ENCODE peak calls at places on chromosomes 2 and 18, in ten cellular contexts. L, T, M, Z, X, Q, A, V, K and I are unnamed samples.
A peak's percentile ranks its signal among the peaks of the same experiment; 100 is the strongest.

GRCh38 chr2:110204408-110205385 is at the start of gene NPHP1:
- DNase-seq in T (peak; percentile 44), K (peak; percentile 86), Q (peak; percentile 90), V (peak; percentile 91), Z (peak; percentile 63), A (peak; percentile 90), M (peak; percentile 96), X (peak; percentile 65), L (peak; percentile 93), I (peak; percentile 86)

GRCh38 chr2:235390108-235390815 is 103.6 kb upstream of the AGAP1 start:
- DNase-seq in A (peak; percentile 92), Q (peak; percentile 72), L (no peak), V (peak; percentile 12), K (peak; percentile 97), Z (no peak), T (peak; percentile 26), X (no peak), M (no peak), I (no peak)

GRCh38 chr2:236162031-236162803 is 6.0 kb downstream of the GBX2 start:
- DNase-seq in Q (no peak), V (no peak), L (no peak), Z (no peak), A (no peak), M (no peak), X (no peak), K (no peak), T (no peak), I (no peak)

GRCh38 chr2:59998324-59998723 is 555.1 kb downstream of the BCL11A start:
- DNase-seq in K (no peak), Q (no peak), Z (no peak), T (no peak), V (no peak), A (no peak), M (no peak), L (no peak), X (no peak), I (no peak)

GRCh38 chr18:49251451-49251850 is 209.0 kb downstream of the DYM start:
- DNase-seq in A (no peak), K (no peak), V (no peak), X (no peak), M (no peak), Q (no peak), T (no peak), Z (peak; percentile 58), L (no peak), I (no peak)

GRCh38 chr2:91974401-91975129 is 2896.7 kb upstream of the TEKT4 start:
- DNase-seq in V (no peak), L (no peak), Z (no peak), K (no peak), X (no peak), A (no peak), Q (no peak), M (no peak), T (no peak), I (no peak)

GRCh38 chr2:37832590-37833197 is 92.4 kb upstream of the RMDN2 start:
- DNase-seq in Z (peak; percentile 56), L (peak; percentile 44), V (peak; percentile 40), T (peak; percentile 64), K (peak; percentile 86), A (peak; percentile 76), M (peak; percentile 69), Q (peak; percentile 85), X (peak; percentile 71), I (peak; percentile 87)

GRCh38 chr2:85755122-85756027 is 1.6 kb downstream of the ATOH8 start:
- DNase-seq in K (peak; percentile 32), V (no peak), M (no peak), X (no peak), A (no peak), Z (no peak), T (no peak), Q (peak; percentile 77), L (no peak), I (no peak)

GRCh38 chr2:237149425-237149824 is 63.7 kb downstream of the COPS8 start:
- DNase-seq in M (no peak), X (no peak), L (no peak), A (no peak), Z (no peak), T (no peak), V (no peak), K (peak; percentile 15), Q (no peak), I (no peak)